ENCODE peak calls at places on chromosome 2, in seven cellular contexts. One of them, this sample, is unnamed.

GRCh38 chr2:227374158-227374557 is 4.9 kb downstream of the TM4SF20 start:
- DNase-seq in iris pigment epithelial cell: peak
- DNase-seq in GM12891: no peak
- DNase-seq in progenitor cell of endocrine pancreas: no peak
- DNase-seq in sigmoid colon: no peak
- DNase-seq in NCI-H345: no peak
- DNase-seq in occipital lobe: no peak
- DNase-seq in this sample: no peak

GRCh38 chr2:98558852-98559530 is 49.3 kb downstream of the COA5 start:
- DNase-seq in GM12891: no peak
- DNase-seq in sigmoid colon: peak
- DNase-seq in occipital lobe: no peak
- DNase-seq in progenitor cell of endocrine pancreas: no peak
- DNase-seq in NCI-H345: no peak
- DNase-seq in iris pigment epithelial cell: no peak
- DNase-seq in this sample: no peak

GRCh38 chr2:101187131-101187530 is 35.9 kb upstream of the TBC1D8 start:
- DNase-seq in iris pigment epithelial cell: no peak
- DNase-seq in progenitor cell of endocrine pancreas: no peak
- DNase-seq in occipital lobe: no peak
- DNase-seq in GM12891: no peak
- DNase-seq in NCI-H345: no peak
- DNase-seq in sigmoid colon: no peak
- DNase-seq in this sample: no peak

GRCh38 chr2:180057706-180058412 is 50.8 kb upstream of the CWC22 start:
- DNase-seq in NCI-H345: no peak
- DNase-seq in progenitor cell of endocrine pancreas: no peak
- DNase-seq in iris pigment epithelial cell: no peak
- DNase-seq in GM12891: no peak
- DNase-seq in occipital lobe: no peak
- DNase-seq in sigmoid colon: no peak
- DNase-seq in this sample: no peak

GRCh38 chr2:148930046-148930775 is 55.2 kb downstream of the KIF5C start:
- DNase-seq in GM12891: no peak
- DNase-seq in progenitor cell of endocrine pancreas: no peak
- DNase-seq in occipital lobe: no peak
- DNase-seq in iris pigment epithelial cell: no peak
- DNase-seq in sigmoid colon: no peak
- DNase-seq in NCI-H345: no peak
- DNase-seq in this sample: no peak

GRCh38 chr2:160308915-160309314 is 108.8 kb upstream of the ITGB6 start:
- DNase-seq in GM12891: no peak
- DNase-seq in iris pigment epithelial cell: peak
- DNase-seq in occipital lobe: no peak
- DNase-seq in NCI-H345: no peak
- DNase-seq in progenitor cell of endocrine pancreas: no peak
- DNase-seq in sigmoid colon: no peak
- DNase-seq in this sample: no peak

GRCh38 chr2:28751956-28752607 is 452 bp downstream of the PPP1CB start:
- DNase-seq in sigmoid colon: peak
- DNase-seq in progenitor cell of endocrine pancreas: no peak
- DNase-seq in NCI-H345: peak
- DNase-seq in occipital lobe: no peak
- DNase-seq in iris pigment epithelial cell: no peak
- DNase-seq in GM12891: peak
- DNase-seq in this sample: no peak

GRCh38 chr2:48414196-48414595 is 115.8 kb upstream of the STON1 start:
- DNase-seq in NCI-H345: no peak
- DNase-seq in iris pigment epithelial cell: no peak
- DNase-seq in sigmoid colon: no peak
- DNase-seq in progenitor cell of endocrine pancreas: no peak
- DNase-seq in occipital lobe: no peak
- DNase-seq in GM12891: no peak
- DNase-seq in this sample: no peak

GRCh38 chr2:101616411-101616810 is 81.1 kb upstream of the MAP4K4 start:
- DNase-seq in GM12891: no peak
- DNase-seq in progenitor cell of endocrine pancreas: no peak
- DNase-seq in NCI-H345: no peak
- DNase-seq in sigmoid colon: no peak
- DNase-seq in occipital lobe: no peak
- DNase-seq in iris pigment epithelial cell: no peak
- DNase-seq in this sample: no peak